ENCODE peak calls at places on chromosome 4, in eight cellular contexts. D is endothelial cell of umbilical vein, F is astrocyte, W is MM.1S, A is IMR-90, C is GM23248, H is mammary epithelial cell, P is fibroblast of lung. O is an unnamed sample.
A peak's percentile ranks its signal among the peaks of the same experiment; 100 is the strongest.

GRCh38 chr4:7630559-7631287 is 196.0 kb upstream of the PSAPL1 start:
- DNase-seq in P (peak; percentile 93), A (peak; percentile 89), C (peak; percentile 95), F (peak; percentile 90), D (no peak), W (no peak), H (peak; percentile 83), O (peak; percentile 84)

GRCh38 chr4:36786519-36786918 is 458.0 kb upstream of the NWD2 start:
- DNase-seq in P (peak; percentile 25), A (no peak), C (no peak), W (no peak), D (no peak), H (no peak), F (peak; percentile 21), O (no peak)

GRCh38 chr4:183200453-183200852 is 101.4 kb downstream of the WWC2 start:
- DNase-seq in F (peak; percentile 94), W (no peak), C (peak; percentile 97), D (peak; percentile 93), P (peak; percentile 96), A (peak; percentile 92), H (peak; percentile 84), O (peak; percentile 62)

GRCh38 chr4:7929530-7929951 is 10.1 kb downstream of the AFAP1 start:
- DNase-seq in P (no peak), H (peak; percentile 90), C (no peak), A (no peak), W (no peak), D (no peak), F (no peak), O (no peak)

GRCh38 chr4:114156371-114156770 is 176.9 kb upstream of the ARSJ start:
- DNase-seq in D (no peak), F (peak; percentile 41), A (peak; percentile 71), C (no peak), H (no peak), W (no peak), P (peak; percentile 45), O (no peak)

GRCh38 chr4:20217521-20217920 is 34.2 kb upstream of the SLIT2 start:
- DNase-seq in D (no peak), A (no peak), P (no peak), W (no peak), C (peak; percentile 40), H (no peak), F (no peak), O (no peak)

GRCh38 chr4:10816571-10816970 is 132.0 kb upstream of the CLNK start:
- DNase-seq in W (no peak), F (no peak), H (no peak), C (no peak), D (no peak), P (no peak), A (no peak), O (no peak)

GRCh38 chr4:55851885-55852284 is 1.6 kb upstream of the EXOC1 start:
- DNase-seq in F (no peak), A (no peak), D (no peak), H (peak; percentile 80), C (no peak), W (no peak), P (no peak), O (no peak)

GRCh38 chr4:95066011-95066410 is 308.3 kb downstream of the BMPR1B start:
- DNase-seq in W (no peak), A (no peak), D (no peak), P (peak; percentile 6), F (no peak), H (peak; percentile 68), C (no peak), O (no peak)

GRCh38 chr4:26859762-26860156 is 882 bp upstream of the STIM2 start:
- DNase-seq in C (no peak), P (no peak), W (no peak), D (no peak), F (no peak), H (peak; percentile 25), A (no peak), O (no peak)

GRCh38 chr4:38284294-38285045 is 324.3 kb downstream of the PTTG2 start:
- DNase-seq in P (peak; percentile 12), C (no peak), W (no peak), D (no peak), A (no peak), H (no peak), F (no peak), O (peak; percentile 40)

GRCh38 chr4:119646347-119647071 is 17.9 kb upstream of the PDE5A start:
- DNase-seq in W (no peak), D (no peak), P (peak; percentile 81), C (peak; percentile 35), H (no peak), A (peak; percentile 31), F (peak; percentile 79), O (no peak)

GRCh38 chr4:8269535-8270417 is at the start of gene HTRA3:
- DNase-seq in A (peak; percentile 31), D (peak; percentile 51), W (no peak), C (peak; percentile 56), H (no peak), F (no peak), P (peak; percentile 49), O (peak; percentile 37)

GRCh38 chr4:6460876-6461275 is 11.5 kb downstream of the PPP2R2C start:
- DNase-seq in F (no peak), W (no peak), C (no peak), A (no peak), D (no peak), H (no peak), P (no peak), O (no peak)

GRCh38 chr4:6463311-6464289 is 8.8 kb downstream of the PPP2R2C start:
- DNase-seq in P (no peak), F (no peak), A (no peak), C (no peak), D (no peak), W (no peak), H (no peak), O (no peak)

GRCh38 chr4:6458528-6458927 is 13.9 kb downstream of the PPP2R2C start:
- DNase-seq in W (no peak), P (no peak), D (no peak), H (no peak), C (no peak), A (no peak), F (no peak), O (no peak)

GRCh38 chr4:6464842-6465588 is 7.4 kb downstream of the PPP2R2C start:
- DNase-seq in A (no peak), F (no peak), D (no peak), H (no peak), C (no peak), P (no peak), W (no peak), O (no peak)

DNA sequence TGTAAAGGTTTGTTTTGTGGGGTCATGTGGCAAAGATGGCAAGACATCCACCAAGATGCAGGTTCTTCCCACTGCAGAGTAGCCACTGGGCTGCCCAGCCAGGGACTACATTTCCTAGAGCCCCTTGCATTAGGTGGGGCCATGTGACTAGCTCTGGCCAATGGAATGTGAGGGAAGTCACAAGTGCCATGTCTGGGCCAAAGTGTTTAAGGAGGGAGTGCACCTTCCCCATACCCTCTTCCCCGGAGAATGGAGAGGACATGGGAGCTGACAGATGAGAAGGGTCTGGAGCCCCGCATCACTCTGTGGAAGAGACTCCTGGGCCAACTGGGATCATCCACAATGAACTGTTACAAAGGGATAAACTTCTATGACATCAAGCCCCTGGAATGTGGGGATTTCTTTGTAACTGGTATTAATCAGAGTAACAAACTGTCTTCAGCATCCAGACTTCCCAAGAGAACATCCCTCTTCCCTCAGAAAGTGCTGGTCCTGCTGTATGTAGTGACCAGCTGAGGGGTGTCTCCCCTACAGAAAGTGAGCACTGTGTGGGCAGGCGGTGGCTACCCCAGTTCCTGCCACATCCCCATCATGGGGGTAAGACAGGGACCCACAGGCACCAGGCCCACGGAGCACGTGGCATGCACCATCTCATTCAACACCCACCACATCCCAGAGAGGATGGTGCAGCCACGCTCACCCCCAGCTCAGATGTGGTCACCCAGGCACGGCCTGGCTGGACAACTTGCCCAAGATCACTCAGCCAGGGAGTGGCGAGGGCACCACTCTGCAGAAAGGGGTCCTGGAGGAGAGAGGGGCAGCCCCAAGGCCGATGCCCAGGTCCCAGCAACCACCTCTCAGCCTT is 10.9 kb downstream of the PPP2R2C start:
- DNase-seq in P (no peak), D (no peak), C (no peak), W (no peak), A (peak; percentile 6), H (no peak), F (no peak), O (no peak)
- H3K4me3 ChIP-seq in P (no peak overlapping the region), D (no peak overlapping the region), C (no peak overlapping the region), W (no peak overlapping the region), A (no peak overlapping the region), H (no peak overlapping the region), F (no peak overlapping the region), O (no peak overlapping the region)

DNA sequence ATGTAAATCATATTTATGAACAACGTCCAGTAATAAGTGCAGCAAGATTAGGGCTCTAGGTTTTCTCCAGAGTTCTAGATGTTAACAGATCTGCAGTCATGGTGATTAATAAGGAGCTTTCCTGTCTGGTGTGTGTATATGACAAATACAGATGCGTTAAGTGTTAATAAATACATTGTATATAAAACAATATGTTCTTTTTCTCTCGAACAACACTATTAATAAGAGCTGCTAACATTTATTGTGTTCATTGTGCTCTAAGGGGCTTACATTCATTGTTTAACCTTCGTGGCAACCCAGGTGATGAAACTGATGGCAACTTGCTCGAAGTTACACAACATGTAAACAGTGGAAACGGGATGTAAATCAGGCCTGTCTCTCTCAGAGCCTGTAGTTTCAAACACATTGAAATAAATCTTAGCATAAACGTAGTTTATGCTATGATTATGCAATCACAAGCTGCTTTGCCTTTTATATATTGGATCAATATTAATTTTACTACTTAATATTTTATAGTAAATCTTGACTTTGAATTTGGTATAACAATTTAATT is 547 bp upstream of the CLGN start:
- DNase-seq in D (no peak), C (peak; percentile 1), P (no peak), F (no peak), A (peak; percentile 23), H (no peak), W (no peak), O (no peak)
- H3K9ac ChIP-seq in D (no peak overlapping the region), C (peak overlapping the region; percentile 48), P (no peak overlapping the region), F (peak overlapping the region; percentile 81), A (no peak overlapping the region), H (no peak overlapping the region), W (peak overlapping the region; percentile 50), O (peak overlapping the region; percentile 81)

DNA sequence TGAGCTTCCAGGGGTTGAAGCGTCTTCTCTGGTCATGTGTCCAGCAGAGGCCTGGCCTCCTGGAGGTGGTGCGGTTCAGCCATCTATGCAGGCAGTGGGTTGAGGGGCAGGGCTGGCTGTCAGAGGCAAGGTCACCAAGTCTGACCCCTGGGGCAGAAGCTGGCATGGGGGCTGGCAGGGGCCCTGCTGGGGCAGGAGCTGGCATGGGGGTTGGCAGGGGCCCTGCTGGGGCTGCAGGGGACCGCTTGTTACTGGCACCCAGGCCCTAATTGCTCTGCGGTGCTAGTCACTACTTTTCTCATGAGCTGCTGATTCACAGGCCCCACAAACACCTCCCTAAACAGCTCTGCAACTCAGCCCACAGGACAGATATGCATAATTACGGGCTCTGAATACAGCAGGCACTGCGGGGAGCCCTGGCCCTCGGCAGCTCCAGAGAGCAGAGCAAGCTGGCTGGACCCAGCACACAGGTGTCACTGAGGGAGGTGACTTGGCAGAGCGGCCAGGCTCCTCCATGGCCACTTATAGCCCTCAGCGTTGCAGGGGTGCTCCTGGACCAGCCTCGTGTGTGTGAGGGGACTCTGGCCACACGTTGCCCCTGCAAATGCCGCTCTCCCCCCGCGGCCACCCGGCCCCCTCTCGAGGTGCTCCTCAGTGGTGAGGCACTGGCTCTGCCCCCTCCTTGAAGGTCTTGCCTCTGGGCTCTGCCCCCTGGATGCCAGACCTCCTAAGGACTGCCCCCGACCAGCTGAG is 32.6 kb downstream of the CPLX1 start:
- DNase-seq in C (peak; percentile 29), D (no peak), P (no peak), F (no peak), H (no peak), A (no peak), W (no peak), O (no peak)
- H3K4me3 ChIP-seq in C (no peak overlapping the region), D (no peak overlapping the region), P (no peak overlapping the region), F (no peak overlapping the region), H (no peak overlapping the region), A (no peak overlapping the region), W (no peak overlapping the region), O (no peak overlapping the region)

GRCh38 chr4:1200425-1201035 is 28.1 kb upstream of the SPON2 start:
- DNase-seq in A (peak; percentile 95), F (peak; percentile 82), W (no peak), C (peak; percentile 91), P (peak; percentile 90), D (no peak), H (no peak), O (peak; percentile 90)
- H3K9ac ChIP-seq in A (peak overlapping the region; percentile 69), F (peak overlapping the region; percentile 30), W (peak overlapping the region; percentile 73), C (no peak overlapping the region), P (peak overlapping the region; percentile 70), D (no peak overlapping the region), H (no peak overlapping the region), O (peak overlapping the region; percentile 77)

O was measured in adipocyte.